ENCODE peak calls at places on chromosomes 7 and 10, in four cellular contexts. One of them, this sample, is unnamed.

GRCh38 chr10:15543994-15544393 is 172.9 kb upstream of the FAM171A1 start:
- DNase-seq in kidney: no peak
- DNase-seq in IMR-90: no peak
- DNase-seq in brain microvascular endothelial cell: no peak
- DNase-seq in this sample: no peak

GRCh38 chr7:135666156-135666555 is 3.8 kb downstream of the STMP1 start:
- DNase-seq in kidney: no peak
- DNase-seq in IMR-90: peak; percentile 16
- DNase-seq in brain microvascular endothelial cell: peak; percentile 48
- DNase-seq in this sample: peak; percentile 22

GRCh38 chr7:111413796-111414195 is 148.5 kb downstream of the IMMP2L start:
- DNase-seq in kidney: no peak
- DNase-seq in IMR-90: no peak
- DNase-seq in brain microvascular endothelial cell: no peak
- DNase-seq in this sample: no peak

GRCh38 chr10:101001225-101002035 is 1.8 kb downstream of the LZTS2 start:
- DNase-seq in kidney: peak; percentile 97
- DNase-seq in IMR-90: peak; percentile 95
- DNase-seq in brain microvascular endothelial cell: peak; percentile 90
- DNase-seq in this sample: peak; percentile 97

GRCh38 chr10:132460691-132461090 is 63.7 kb downstream of the PWWP2B start:
- DNase-seq in kidney: peak; percentile 68
- DNase-seq in IMR-90: no peak
- DNase-seq in brain microvascular endothelial cell: no peak
- DNase-seq in this sample: no peak

GRCh38 chr7:90421648-90422047 is 18.4 kb downstream of the CLDN12 start:
- DNase-seq in kidney: no peak
- DNase-seq in IMR-90: no peak
- DNase-seq in brain microvascular endothelial cell: no peak
- DNase-seq in this sample: no peak

GRCh38 chr7:100122067-100122466 is 2.6 kb downstream of the CNPY4 start:
- DNase-seq in kidney: no peak
- DNase-seq in IMR-90: no peak
- DNase-seq in brain microvascular endothelial cell: no peak
- DNase-seq in this sample: no peak

GRCh38 chr7:37346761-37347160 is 101.9 kb downstream of the ELMO1 start:
- DNase-seq in kidney: no peak
- DNase-seq in IMR-90: no peak
- DNase-seq in brain microvascular endothelial cell: no peak
- DNase-seq in this sample: no peak

GRCh38 chr10:61283489-61284221 is 169.5 kb downstream of the TMEM26 start:
- DNase-seq in kidney: no peak
- DNase-seq in IMR-90: no peak
- DNase-seq in brain microvascular endothelial cell: no peak
- DNase-seq in this sample: peak; percentile 12

GRCh38 chr7:157271991-157272324 is 64.8 kb upstream of the DNAJB6 start:
- DNase-seq in kidney: peak; percentile 61
- DNase-seq in IMR-90: peak; percentile 99
- DNase-seq in brain microvascular endothelial cell: peak; percentile 99
- DNase-seq in this sample: peak; percentile 98

GRCh38 chr7:95420996-95421846 is 13.6 kb downstream of the PON2 start:
- DNase-seq in kidney: no peak
- DNase-seq in IMR-90: peak; percentile 79
- DNase-seq in brain microvascular endothelial cell: peak; percentile 47
- DNase-seq in this sample: peak; percentile 26

GRCh38 chr10:114821915-114822770 is 563 bp downstream of the FHIP2A start:
- DNase-seq in kidney: peak; percentile 86
- DNase-seq in IMR-90: peak; percentile 14
- DNase-seq in brain microvascular endothelial cell: peak; percentile 25
- DNase-seq in this sample: peak; percentile 55

GRCh38 chr7:29593458-29593857 is 29.8 kb downstream of the PRR15 start:
- DNase-seq in kidney: no peak
- DNase-seq in IMR-90: no peak
- DNase-seq in brain microvascular endothelial cell: no peak
- DNase-seq in this sample: no peak

GRCh38 chr7:70384891-70385290 is 747.1 kb upstream of the GALNT17 start:
- DNase-seq in kidney: no peak
- DNase-seq in IMR-90: peak; percentile 11
- DNase-seq in brain microvascular endothelial cell: peak; percentile 1
- DNase-seq in this sample: peak; percentile 1

GRCh38 chr10:129972145-129972965 is 8.3 kb upstream of the EBF3 start:
- DNase-seq in kidney: no peak
- DNase-seq in IMR-90: no peak
- DNase-seq in brain microvascular endothelial cell: no peak
- DNase-seq in this sample: no peak

GRCh38 chr10:129968937-129969527 is 5.0 kb upstream of the EBF3 start:
- DNase-seq in kidney: no peak
- DNase-seq in IMR-90: peak; percentile 31
- DNase-seq in brain microvascular endothelial cell: peak; percentile 19
- DNase-seq in this sample: peak; percentile 31

GRCh38 chr10:129971381-129972144 is 7.5 kb upstream of the EBF3 start:
- DNase-seq in kidney: no peak
- DNase-seq in IMR-90: peak; percentile 22
- DNase-seq in brain microvascular endothelial cell: no peak
- DNase-seq in this sample: peak; percentile 59

GRCh38 chr10:129969528-129970264 is 5.6 kb upstream of the EBF3 start:
- DNase-seq in kidney: no peak
- DNase-seq in IMR-90: no peak
- DNase-seq in brain microvascular endothelial cell: no peak
- DNase-seq in this sample: no peak

DNA sequence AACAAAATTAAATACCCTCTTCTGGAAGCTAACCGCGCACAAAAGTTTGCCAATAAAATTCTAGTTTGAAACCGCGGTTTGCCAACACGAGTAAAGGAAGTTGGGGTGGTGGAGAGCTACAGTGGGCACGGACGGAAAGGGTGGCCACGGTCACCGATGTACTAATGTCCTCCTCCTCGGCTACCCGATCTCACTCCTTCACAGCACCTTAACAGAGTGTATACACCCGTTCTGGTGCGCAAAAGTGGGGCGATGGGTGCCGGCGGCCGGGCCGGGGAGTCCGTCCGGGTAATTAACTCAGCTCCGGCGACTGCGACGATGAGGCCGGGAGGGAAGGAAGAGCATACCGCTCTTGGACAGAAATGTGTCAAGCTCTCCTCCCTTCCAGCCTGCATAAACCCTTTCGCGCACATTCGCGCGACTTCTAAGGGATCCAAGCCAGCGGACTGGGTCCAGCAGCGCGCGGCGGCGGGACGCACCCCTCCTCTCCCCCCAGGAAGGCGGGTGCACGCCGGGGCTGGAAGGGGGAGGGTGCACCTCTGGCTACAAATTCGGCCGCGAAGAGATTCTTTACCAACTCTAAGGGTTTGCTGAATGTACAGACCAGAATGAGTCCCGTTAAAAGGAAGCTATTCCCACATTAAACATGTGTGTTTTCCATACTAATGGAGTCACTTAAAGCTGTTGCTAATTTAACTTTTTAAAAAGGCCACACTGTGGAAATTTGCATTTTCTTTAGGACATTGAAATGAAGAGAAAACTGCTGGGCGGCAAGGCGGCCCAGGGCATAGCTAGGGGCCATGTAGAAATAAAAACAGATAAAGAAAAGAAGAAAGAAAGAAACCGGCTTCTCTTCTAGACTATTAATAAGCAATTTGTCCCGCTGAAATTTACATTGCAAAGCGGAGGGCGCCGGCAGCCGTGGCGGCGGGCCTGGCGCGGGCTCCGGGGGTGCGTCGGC is 6.6 kb upstream of the EBF3 start:
- DNase-seq in kidney: no peak
- DNase-seq in IMR-90: no peak
- DNase-seq in brain microvascular endothelial cell: no peak
- DNase-seq in this sample: no peak
- H3K4me3 ChIP-seq in kidney: no peak overlapping the region
- H3K4me3 ChIP-seq in IMR-90: no peak overlapping the region
- H3K4me3 ChIP-seq in brain microvascular endothelial cell: no peak overlapping the region
- H3K4me3 ChIP-seq in this sample: peak overlapping the region; percentile 50

GRCh38 chr7:142797799-142798377 is 27.1 kb downstream of the PRSS2 start:
- DNase-seq in kidney: peak; percentile 64
- DNase-seq in IMR-90: no peak
- DNase-seq in brain microvascular endothelial cell: no peak
- DNase-seq in this sample: no peak

GRCh38 chr7:142796001-142796500 is 25.3 kb downstream of the PRSS2 start:
- DNase-seq in kidney: no peak
- DNase-seq in IMR-90: no peak
- DNase-seq in brain microvascular endothelial cell: no peak
- DNase-seq in this sample: no peak

GRCh38 chr7:142796501-142797341 is 26.0 kb downstream of the PRSS2 start:
- DNase-seq in kidney: peak; percentile 80
- DNase-seq in IMR-90: no peak
- DNase-seq in brain microvascular endothelial cell: peak; percentile 25
- DNase-seq in this sample: no peak

GRCh38 chr7:142798451-142799438 is 28.0 kb downstream of the PRSS2 start:
- DNase-seq in kidney: no peak
- DNase-seq in IMR-90: no peak
- DNase-seq in brain microvascular endothelial cell: no peak
- DNase-seq in this sample: no peak

GRCh38 chr7:142797342-142797798 is 26.6 kb downstream of the PRSS2 start:
- DNase-seq in kidney: peak; percentile 59
- DNase-seq in IMR-90: no peak
- DNase-seq in brain microvascular endothelial cell: no peak
- DNase-seq in this sample: no peak
- H3K4me3 ChIP-seq in kidney: peak overlapping the region; percentile 9
- H3K4me3 ChIP-seq in IMR-90: no peak overlapping the region
- H3K4me3 ChIP-seq in brain microvascular endothelial cell: peak overlapping the region; percentile 72
- H3K4me3 ChIP-seq in this sample: peak overlapping the region; percentile 56

GRCh38 chr10:128209862-128210214 is 83.6 kb upstream of the MKI67 start:
- DNase-seq in kidney: no peak
- DNase-seq in IMR-90: no peak
- DNase-seq in brain microvascular endothelial cell: no peak
- DNase-seq in this sample: no peak
- H3K4me3 ChIP-seq in kidney: no peak overlapping the region
- H3K4me3 ChIP-seq in IMR-90: peak overlapping the region; percentile 4
- H3K4me3 ChIP-seq in brain microvascular endothelial cell: no peak overlapping the region
- H3K4me3 ChIP-seq in this sample: no peak overlapping the region

GRCh38 chr7:155371884-155372781 is 74.5 kb downstream of the INSIG1 start:
- DNase-seq in kidney: peak; percentile 63
- DNase-seq in IMR-90: no peak
- DNase-seq in brain microvascular endothelial cell: no peak
- DNase-seq in this sample: peak; percentile 20

GRCh38 chr7:155372782-155373358 is 75.2 kb downstream of the INSIG1 start:
- DNase-seq in kidney: peak; percentile 46
- DNase-seq in IMR-90: no peak
- DNase-seq in brain microvascular endothelial cell: no peak
- DNase-seq in this sample: no peak

GRCh38 chr7:155373359-155374273 is 75.9 kb downstream of the INSIG1 start:
- DNase-seq in kidney: peak; percentile 68
- DNase-seq in IMR-90: peak; percentile 4
- DNase-seq in brain microvascular endothelial cell: no peak
- DNase-seq in this sample: peak; percentile 39

GRCh38 chr7:155375337-155376277 is 77.9 kb downstream of the INSIG1 start:
- DNase-seq in kidney: no peak
- DNase-seq in IMR-90: no peak
- DNase-seq in brain microvascular endothelial cell: no peak
- DNase-seq in this sample: no peak

GRCh38 chr7:155374276-155375252 is 76.9 kb downstream of the INSIG1 start:
- DNase-seq in kidney: no peak
- DNase-seq in IMR-90: no peak
- DNase-seq in brain microvascular endothelial cell: no peak
- DNase-seq in this sample: no peak
- H3K4me3 ChIP-seq in kidney: no peak overlapping the region
- H3K4me3 ChIP-seq in IMR-90: no peak overlapping the region
- H3K4me3 ChIP-seq in brain microvascular endothelial cell: no peak overlapping the region
- H3K4me3 ChIP-seq in this sample: no peak overlapping the region

GRCh38 chr10:121088524-121088923 is 237.4 kb downstream of the WDR11 start:
- DNase-seq in kidney: no peak
- DNase-seq in IMR-90: no peak
- DNase-seq in brain microvascular endothelial cell: no peak
- DNase-seq in this sample: no peak

GRCh38 chr10:121089434-121089833 is 238.3 kb downstream of the WDR11 start:
- DNase-seq in kidney: no peak
- DNase-seq in IMR-90: no peak
- DNase-seq in brain microvascular endothelial cell: no peak
- DNase-seq in this sample: no peak

GRCh38 chr10:121087129-121087528 is 236.0 kb downstream of the WDR11 start:
- DNase-seq in kidney: no peak
- DNase-seq in IMR-90: no peak
- DNase-seq in brain microvascular endothelial cell: no peak
- DNase-seq in this sample: no peak

GRCh38 chr10:121085386-121085785 is 234.2 kb downstream of the WDR11 start:
- DNase-seq in kidney: no peak
- DNase-seq in IMR-90: no peak
- DNase-seq in brain microvascular endothelial cell: no peak
- DNase-seq in this sample: no peak

GRCh38 chr10:121087688-121088087 is 236.5 kb downstream of the WDR11 start:
- DNase-seq in kidney: no peak
- DNase-seq in IMR-90: no peak
- DNase-seq in brain microvascular endothelial cell: no peak
- DNase-seq in this sample: no peak
- H3K4me3 ChIP-seq in kidney: no peak overlapping the region
- H3K4me3 ChIP-seq in IMR-90: no peak overlapping the region
- H3K4me3 ChIP-seq in brain microvascular endothelial cell: no peak overlapping the region
- H3K4me3 ChIP-seq in this sample: no peak overlapping the region

This sample was measured in foreskin fibroblast.